ENCODE peak calls at places on chromosomes 6 and 20, in four cellular contexts. One of them, this sample, is unnamed.

GRCh38 chr6:30135757-30136156 is at the start of gene TRIM40:
- DNase-seq in foreskin keratinocyte: no peak
- DNase-seq in mesothelial cell of epicardium: no peak
- DNase-seq in nephron progenitor cell: no peak
- DNase-seq in this sample: no peak

GRCh38 chr20:30816182-30816645 is 441.2 kb upstream of the DEFB115 start:
- DNase-seq in mesothelial cell of epicardium: peak
- DNase-seq in foreskin keratinocyte: no peak
- DNase-seq in nephron progenitor cell: no peak
- DNase-seq in this sample: no peak

GRCh38 chr20:59242714-59243626 is 57.4 kb upstream of the EDN3 start:
- DNase-seq in mesothelial cell of epicardium: no peak
- DNase-seq in foreskin keratinocyte: no peak
- DNase-seq in nephron progenitor cell: no peak
- DNase-seq in this sample: no peak

GRCh38 chr20:43434565-43434964 is 23.1 kb upstream of the SRSF6 start:
- DNase-seq in foreskin keratinocyte: no peak
- DNase-seq in mesothelial cell of epicardium: no peak
- DNase-seq in nephron progenitor cell: no peak
- DNase-seq in this sample: no peak

GRCh38 chr6:72589096-72589495 is 32.8 kb upstream of the KCNQ5 start:
- DNase-seq in mesothelial cell of epicardium: no peak
- DNase-seq in foreskin keratinocyte: no peak
- DNase-seq in nephron progenitor cell: no peak
- DNase-seq in this sample: no peak

GRCh38 chr6:117501722-117502121 is 19.2 kb downstream of the DCBLD1 start:
- DNase-seq in mesothelial cell of epicardium: no peak
- DNase-seq in nephron progenitor cell: no peak
- DNase-seq in foreskin keratinocyte: no peak
- DNase-seq in this sample: no peak

GRCh38 chr20:34768105-34768504 is 57.3 kb downstream of the NCOA6 start:
- DNase-seq in nephron progenitor cell: no peak
- DNase-seq in mesothelial cell of epicardium: no peak
- DNase-seq in foreskin keratinocyte: no peak
- DNase-seq in this sample: no peak

GRCh38 chr6:10643214-10643641 is 51.2 kb downstream of the C6orf52 start:
- DNase-seq in foreskin keratinocyte: no peak
- DNase-seq in nephron progenitor cell: no peak
- DNase-seq in mesothelial cell of epicardium: no peak
- DNase-seq in this sample: peak

GRCh38 chr20:20362774-20363435 is 5.0 kb upstream of the INSM1 start:
- DNase-seq in foreskin keratinocyte: no peak
- DNase-seq in nephron progenitor cell: peak
- DNase-seq in mesothelial cell of epicardium: no peak
- DNase-seq in this sample: no peak

GRCh38 chr20:43999848-44000247 is 85.2 kb downstream of the TOX2 start:
- DNase-seq in mesothelial cell of epicardium: no peak
- DNase-seq in foreskin keratinocyte: no peak
- DNase-seq in nephron progenitor cell: no peak
- DNase-seq in this sample: no peak

GRCh38 chr20:33650753-33651561 is 11.2 kb upstream of the C20orf144 start:
- DNase-seq in foreskin keratinocyte: peak
- DNase-seq in nephron progenitor cell: no peak
- DNase-seq in mesothelial cell of epicardium: no peak
- DNase-seq in this sample: no peak

GRCh38 chr6:35051393-35051792 is 89.7 kb downstream of the TCP11 start:
- DNase-seq in mesothelial cell of epicardium: no peak
- DNase-seq in nephron progenitor cell: no peak
- DNase-seq in foreskin keratinocyte: no peak
- DNase-seq in this sample: no peak

GRCh38 chr6:34383651-34384304 is 8.7 kb downstream of the NUDT3 start:
- DNase-seq in nephron progenitor cell: no peak
- DNase-seq in foreskin keratinocyte: no peak
- DNase-seq in mesothelial cell of epicardium: no peak
- DNase-seq in this sample: no peak

GRCh38 chr6:72140795-72141194 is 254.4 kb downstream of the RIMS1 start:
- DNase-seq in foreskin keratinocyte: no peak
- DNase-seq in nephron progenitor cell: no peak
- DNase-seq in mesothelial cell of epicardium: no peak
- DNase-seq in this sample: no peak

GRCh38 chr20:36887779-36888133 is 11.8 kb downstream of the TLDC2 start:
- DNase-seq in foreskin keratinocyte: no peak
- DNase-seq in nephron progenitor cell: no peak
- DNase-seq in mesothelial cell of epicardium: no peak
- DNase-seq in this sample: no peak

GRCh38 chr6:119524410-119524809 is 174.8 kb upstream of the MAN1A1 start:
- DNase-seq in nephron progenitor cell: no peak
- DNase-seq in mesothelial cell of epicardium: no peak
- DNase-seq in foreskin keratinocyte: no peak
- DNase-seq in this sample: no peak

GRCh38 chr6:113805167-113805835 is 51.8 kb upstream of the MARCKS start:
- DNase-seq in foreskin keratinocyte: no peak
- DNase-seq in nephron progenitor cell: no peak
- DNase-seq in mesothelial cell of epicardium: no peak
- DNase-seq in this sample: peak

GRCh38 chr6:84150680-84151079 is 76.8 kb downstream of the CEP162 start:
- DNase-seq in nephron progenitor cell: no peak
- DNase-seq in foreskin keratinocyte: peak
- DNase-seq in mesothelial cell of epicardium: no peak
- DNase-seq in this sample: no peak

GRCh38 chr20:10594286-10594868 is 79.4 kb downstream of the JAG1 start:
- DNase-seq in nephron progenitor cell: no peak
- DNase-seq in mesothelial cell of epicardium: no peak
- DNase-seq in foreskin keratinocyte: peak
- DNase-seq in this sample: no peak

GRCh38 chr20:37204056-37204455 is 24.7 kb upstream of the MROH8 start:
- DNase-seq in nephron progenitor cell: no peak
- DNase-seq in foreskin keratinocyte: no peak
- DNase-seq in mesothelial cell of epicardium: no peak
- DNase-seq in this sample: no peak

GRCh38 chr6:157326979-157327378 is 3.7 kb upstream of the TMEM242 start:
- DNase-seq in nephron progenitor cell: no peak
- DNase-seq in mesothelial cell of epicardium: no peak
- DNase-seq in foreskin keratinocyte: no peak
- DNase-seq in this sample: no peak

GRCh38 chr20:35515949-35516645 is 13.4 kb downstream of the C20orf173 start:
- DNase-seq in foreskin keratinocyte: peak
- DNase-seq in mesothelial cell of epicardium: no peak
- DNase-seq in nephron progenitor cell: no peak
- DNase-seq in this sample: no peak

GRCh38 chr6:44253307-44254101 is 3.8 kb downstream of the SLC35B2 start:
- DNase-seq in mesothelial cell of epicardium: no peak
- DNase-seq in foreskin keratinocyte: no peak
- DNase-seq in nephron progenitor cell: peak
- DNase-seq in this sample: no peak

GRCh38 chr6:149864578-149865535 is 698 bp upstream of the LRP11 start:
- DNase-seq in mesothelial cell of epicardium: no peak
- DNase-seq in foreskin keratinocyte: peak
- DNase-seq in nephron progenitor cell: peak
- DNase-seq in this sample: peak

GRCh38 chr20:2285618-2286017 is 10.2 kb upstream of the TGM3 start:
- DNase-seq in foreskin keratinocyte: no peak
- DNase-seq in nephron progenitor cell: no peak
- DNase-seq in mesothelial cell of epicardium: no peak
- DNase-seq in this sample: no peak

GRCh38 chr20:48102821-48103635 is 317.7 kb upstream of the SULF2 start:
- DNase-seq in nephron progenitor cell: no peak
- DNase-seq in mesothelial cell of epicardium: no peak
- DNase-seq in foreskin keratinocyte: no peak
- DNase-seq in this sample: no peak

GRCh38 chr6:117444600-117444999 is 18.9 kb upstream of the ROS1 start:
- DNase-seq in nephron progenitor cell: no peak
- DNase-seq in mesothelial cell of epicardium: no peak
- DNase-seq in foreskin keratinocyte: peak
- DNase-seq in this sample: no peak

GRCh38 chr6:32092760-32093497 is 16.2 kb downstream of the TNXB start:
- DNase-seq in foreskin keratinocyte: no peak
- DNase-seq in mesothelial cell of epicardium: no peak
- DNase-seq in nephron progenitor cell: no peak
- DNase-seq in this sample: no peak

GRCh38 chr20:48159156-48159971 is 374.1 kb upstream of the SULF2 start:
- DNase-seq in mesothelial cell of epicardium: no peak
- DNase-seq in foreskin keratinocyte: no peak
- DNase-seq in nephron progenitor cell: no peak
- DNase-seq in this sample: no peak

GRCh38 chr6:129606664-129607063 is 103.3 kb downstream of the ARHGAP18 start:
- DNase-seq in foreskin keratinocyte: no peak
- DNase-seq in mesothelial cell of epicardium: no peak
- DNase-seq in nephron progenitor cell: no peak
- DNase-seq in this sample: no peak

GRCh38 chr20:64164123-64164836 is at the start of gene MYT1:
- DNase-seq in nephron progenitor cell: no peak
- DNase-seq in foreskin keratinocyte: no peak
- DNase-seq in mesothelial cell of epicardium: no peak
- DNase-seq in this sample: no peak

GRCh38 chr20:50633361-50633760 is 58.0 kb downstream of the RIPOR3 start:
- DNase-seq in mesothelial cell of epicardium: no peak
- DNase-seq in foreskin keratinocyte: no peak
- DNase-seq in nephron progenitor cell: no peak
- DNase-seq in this sample: no peak

GRCh38 chr6:71533939-71534379 is 245.3 kb downstream of the OGFRL1 start:
- DNase-seq in mesothelial cell of epicardium: no peak
- DNase-seq in foreskin keratinocyte: no peak
- DNase-seq in nephron progenitor cell: no peak
- DNase-seq in this sample: peak

GRCh38 chr6:138278326-138278725 is 60.0 kb upstream of the PBOV1 start:
- DNase-seq in foreskin keratinocyte: peak
- DNase-seq in nephron progenitor cell: peak
- DNase-seq in mesothelial cell of epicardium: no peak
- DNase-seq in this sample: no peak

DNA sequence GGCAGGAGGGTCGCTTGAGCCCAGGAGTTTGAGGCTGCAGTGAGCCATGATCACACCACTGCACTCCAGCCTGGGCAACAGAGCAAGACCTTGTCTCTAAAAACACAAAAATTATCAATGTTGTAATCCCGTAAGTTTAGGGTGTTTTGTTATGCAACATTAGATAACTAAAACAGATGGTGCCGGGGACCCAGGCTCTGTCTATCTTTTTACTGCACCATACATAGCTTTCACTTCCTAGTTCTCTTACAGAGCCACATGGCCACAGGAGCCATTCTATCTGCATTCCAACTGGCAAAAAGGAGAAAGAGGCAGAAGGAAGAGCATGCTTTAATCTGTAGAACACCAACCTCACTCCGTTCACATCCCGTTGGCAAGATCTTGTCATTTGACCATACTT is 5.4 kb upstream of the TCF15 start:
- DNase-seq in nephron progenitor cell: no peak
- DNase-seq in mesothelial cell of epicardium: no peak
- DNase-seq in foreskin keratinocyte: no peak
- DNase-seq in this sample: no peak
- TF ChIP-seq CTCF in nephron progenitor cell: no peak
- TF ChIP-seq CTCF in mesothelial cell of epicardium: no peak
- TF ChIP-seq CTCF in foreskin keratinocyte: no peak
- TF ChIP-seq CTCF in this sample: no peak

GRCh38 chr6:168674595-168674994 is 233.6 kb downstream of the SMOC2 start:
- DNase-seq in nephron progenitor cell: no peak
- DNase-seq in foreskin keratinocyte: no peak
- DNase-seq in mesothelial cell of epicardium: no peak
- DNase-seq in this sample: no peak
- TF ChIP-seq CTCF in nephron progenitor cell: no peak
- TF ChIP-seq CTCF in foreskin keratinocyte: no peak
- TF ChIP-seq CTCF in mesothelial cell of epicardium: no peak
- TF ChIP-seq CTCF in this sample: no peak

DNA sequence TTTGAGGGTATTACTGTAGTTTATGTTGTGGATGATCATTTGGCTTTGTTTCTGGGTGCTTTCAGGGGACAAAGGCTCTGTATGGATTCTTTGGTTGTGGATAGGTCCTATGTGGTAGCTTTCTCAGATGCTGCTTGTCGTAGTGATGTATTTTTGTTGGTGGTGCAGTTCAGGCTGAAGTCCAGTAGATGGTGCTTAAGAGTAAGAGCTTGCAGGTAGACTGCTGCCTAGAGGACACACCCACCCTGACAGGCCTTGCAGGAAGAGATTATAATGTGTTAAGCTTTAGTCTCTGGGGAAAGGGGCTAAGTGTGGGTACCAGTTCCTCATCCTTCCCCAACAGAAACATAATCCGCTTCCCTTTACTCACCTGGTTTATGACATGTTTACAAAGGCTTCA is 62.6 kb upstream of the ADGRB3 start:
- DNase-seq in foreskin keratinocyte: no peak
- DNase-seq in nephron progenitor cell: peak
- DNase-seq in mesothelial cell of epicardium: no peak
- DNase-seq in this sample: peak
- TF ChIP-seq CTCF in foreskin keratinocyte: no peak
- TF ChIP-seq CTCF in nephron progenitor cell: peak
- TF ChIP-seq CTCF in mesothelial cell of epicardium: no peak
- TF ChIP-seq CTCF in this sample: peak

GRCh38 chr20:45823949-45824835 is 2.9 kb downstream of the TNNC2 start:
- DNase-seq in foreskin keratinocyte: no peak
- DNase-seq in mesothelial cell of epicardium: no peak
- DNase-seq in nephron progenitor cell: peak
- DNase-seq in this sample: peak
- TF ChIP-seq CTCF in foreskin keratinocyte: peak
- TF ChIP-seq CTCF in mesothelial cell of epicardium: no peak
- TF ChIP-seq CTCF in nephron progenitor cell: no peak
- TF ChIP-seq CTCF in this sample: peak

GRCh38 chr20:61918548-61918947 is 147.1 kb downstream of the TAF4 start:
- DNase-seq in mesothelial cell of epicardium: no peak
- DNase-seq in foreskin keratinocyte: no peak
- DNase-seq in nephron progenitor cell: no peak
- DNase-seq in this sample: no peak
- TF ChIP-seq CTCF in mesothelial cell of epicardium: no peak
- TF ChIP-seq CTCF in foreskin keratinocyte: no peak
- TF ChIP-seq CTCF in nephron progenitor cell: peak
- TF ChIP-seq CTCF in this sample: no peak

DNA sequence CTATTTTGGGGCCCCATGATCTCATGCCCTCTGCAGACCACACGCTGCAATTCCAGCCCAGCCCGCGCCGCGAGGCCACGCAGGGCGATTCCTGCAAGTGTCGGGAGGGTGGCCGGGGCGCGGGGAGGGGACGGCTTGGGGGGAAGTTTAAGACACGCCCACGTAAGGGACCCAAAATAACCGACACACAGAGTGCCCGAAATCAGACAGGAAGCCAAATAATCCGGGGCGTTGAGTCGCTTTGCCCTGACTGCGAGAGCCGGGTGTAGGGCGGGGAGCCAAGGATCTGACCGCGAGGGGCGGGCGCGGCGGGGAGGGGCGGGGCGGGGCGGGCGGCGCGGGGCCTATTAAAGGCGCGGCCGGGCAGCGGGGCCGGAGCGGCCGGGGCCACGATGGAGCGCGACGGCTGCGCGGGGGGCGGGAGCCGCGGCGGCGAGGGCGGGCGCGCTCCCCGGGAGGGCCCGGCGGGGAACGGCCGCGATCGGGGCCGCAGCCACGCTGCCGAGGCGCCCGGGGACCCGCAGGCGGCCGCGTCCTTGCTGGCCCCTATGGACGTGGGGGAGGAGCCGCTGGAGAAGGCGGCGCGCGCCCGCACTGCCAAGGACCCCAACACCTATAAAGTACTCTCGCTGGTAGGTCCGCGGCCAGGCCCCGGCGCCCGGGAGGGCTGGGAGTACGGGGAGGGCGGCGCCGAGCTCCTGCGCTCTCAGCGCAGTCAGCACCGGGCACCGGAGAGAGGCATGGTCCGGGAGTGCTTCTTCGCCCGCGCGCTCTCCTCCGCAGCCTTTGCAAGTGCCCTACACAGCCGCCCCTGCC is at the start of gene ENPP1:
- DNase-seq in mesothelial cell of epicardium: peak
- DNase-seq in nephron progenitor cell: peak
- DNase-seq in foreskin keratinocyte: no peak
- DNase-seq in this sample: peak
- TF ChIP-seq CTCF in mesothelial cell of epicardium: no peak
- TF ChIP-seq CTCF in nephron progenitor cell: no peak
- TF ChIP-seq CTCF in foreskin keratinocyte: peak
- TF ChIP-seq CTCF in this sample: no peak

This sample was measured in GM10248.